ENCODE peak calls at places on chromosome 18, in five cellular contexts. One of them, this sample, is unnamed.

GRCh38 chr18:62018034-62018760 is 125.4 kb upstream of the RNF152 start:
- DNase-seq in AG10803: peak
- DNase-seq in coronary artery: no peak
- DNase-seq in uterus: peak
- DNase-seq in heart left ventricle: peak
- DNase-seq in this sample: no peak

GRCh38 chr18:65786400-65786948 is 35.7 kb downstream of the CDH7 start:
- DNase-seq in AG10803: no peak
- DNase-seq in coronary artery: no peak
- DNase-seq in uterus: no peak
- DNase-seq in heart left ventricle: no peak
- DNase-seq in this sample: no peak

GRCh38 chr18:63869851-63870250 is 17.7 kb upstream of the SERPINB2 start:
- DNase-seq in AG10803: peak
- DNase-seq in coronary artery: no peak
- DNase-seq in uterus: no peak
- DNase-seq in heart left ventricle: no peak
- DNase-seq in this sample: peak

GRCh38 chr18:23356915-23357421 is 96.1 kb upstream of the RIOK3 start:
- DNase-seq in AG10803: peak
- DNase-seq in coronary artery: no peak
- DNase-seq in uterus: no peak
- DNase-seq in heart left ventricle: no peak
- DNase-seq in this sample: peak

GRCh38 chr18:6557470-6558245 is 142.9 kb upstream of the L3MBTL4 start:
- DNase-seq in AG10803: peak
- DNase-seq in coronary artery: no peak
- DNase-seq in uterus: peak
- DNase-seq in heart left ventricle: no peak
- DNase-seq in this sample: no peak

GRCh38 chr18:54388203-54389142 is 30.8 kb downstream of the C18orf54 start:
- DNase-seq in AG10803: peak
- DNase-seq in coronary artery: no peak
- DNase-seq in uterus: no peak
- DNase-seq in heart left ventricle: no peak
- DNase-seq in this sample: peak

GRCh38 chr18:10170375-10170774 is 256.6 kb downstream of the VAPA start:
- DNase-seq in AG10803: no peak
- DNase-seq in coronary artery: no peak
- DNase-seq in uterus: no peak
- DNase-seq in heart left ventricle: no peak
- DNase-seq in this sample: peak

GRCh38 chr18:63553117-63553516 is 10.9 kb downstream of the SERPINB12 start:
- DNase-seq in AG10803: peak
- DNase-seq in coronary artery: no peak
- DNase-seq in uterus: no peak
- DNase-seq in heart left ventricle: no peak
- DNase-seq in this sample: peak

GRCh38 chr18:12628706-12629702 is 28.9 kb downstream of the SPIRE1 start:
- DNase-seq in AG10803: peak
- DNase-seq in coronary artery: no peak
- DNase-seq in uterus: no peak
- DNase-seq in heart left ventricle: no peak
- DNase-seq in this sample: peak

GRCh38 chr18:11752116-11752911 is 63.2 kb downstream of the GNAL start:
- DNase-seq in AG10803: peak
- DNase-seq in coronary artery: no peak
- DNase-seq in uterus: no peak
- DNase-seq in heart left ventricle: no peak
- DNase-seq in this sample: peak

DNA sequence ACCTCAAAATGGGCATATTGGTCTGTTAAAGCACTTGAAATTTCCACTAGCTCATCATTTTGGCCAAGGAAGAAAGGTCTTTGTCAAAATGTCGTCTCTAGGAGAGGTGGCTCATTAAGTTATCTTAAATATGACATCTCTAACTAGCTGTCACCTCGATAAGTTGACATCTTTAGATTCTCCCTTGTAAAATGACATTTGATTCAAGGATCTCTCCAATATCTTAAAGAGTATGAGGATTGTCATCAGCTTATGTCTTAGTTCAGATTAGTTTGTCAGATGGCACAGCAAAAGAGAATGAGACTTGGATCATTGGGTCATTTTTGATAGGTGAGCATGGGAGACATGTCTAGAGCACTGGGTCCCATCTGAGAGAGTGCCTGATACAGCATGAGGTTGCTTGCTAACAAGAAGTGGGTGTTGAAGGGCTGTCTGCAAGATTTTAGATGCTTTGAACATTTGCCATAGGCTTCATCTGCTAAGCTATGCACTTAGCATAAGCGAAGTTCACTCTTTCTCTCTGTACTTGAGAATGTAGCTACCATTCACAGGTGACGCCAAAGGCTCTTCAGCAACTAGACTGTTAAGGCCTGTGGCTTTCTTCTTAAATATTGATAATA is 12.9 kb downstream of the PTPRM start:
- DNase-seq in AG10803: no peak
- DNase-seq in coronary artery: no peak
- DNase-seq in uterus: no peak
- DNase-seq in heart left ventricle: no peak
- DNase-seq in this sample: no peak
- H3K4me3 ChIP-seq in AG10803: no peak
- H3K4me3 ChIP-seq in coronary artery: no peak
- H3K4me3 ChIP-seq in uterus: no peak
- H3K4me3 ChIP-seq in heart left ventricle: no peak
- H3K4me3 ChIP-seq in this sample: no peak

DNA sequence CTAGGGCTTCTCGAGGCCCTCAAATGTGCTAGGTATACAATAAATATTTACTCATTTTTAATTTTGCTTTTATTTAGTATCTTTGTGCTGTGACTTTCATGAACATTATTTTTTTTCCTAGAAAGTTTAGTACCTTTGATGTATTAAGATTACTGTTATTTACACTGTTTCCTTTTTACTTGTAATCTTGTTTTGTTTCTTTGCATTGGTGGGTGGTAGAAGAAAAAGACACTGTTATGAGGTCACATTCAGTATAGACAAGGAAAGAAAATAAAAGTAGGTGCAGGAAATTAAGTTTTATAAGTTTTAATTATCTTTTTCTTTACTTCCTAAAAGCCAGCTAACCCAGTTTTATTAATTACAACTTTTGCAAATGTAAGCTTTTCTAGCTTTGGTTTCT is 23.0 kb downstream of the MALT1 start:
- DNase-seq in AG10803: no peak
- DNase-seq in coronary artery: no peak
- DNase-seq in uterus: no peak
- DNase-seq in heart left ventricle: no peak
- DNase-seq in this sample: no peak
- H3K4me3 ChIP-seq in AG10803: no peak
- H3K4me3 ChIP-seq in coronary artery: no peak
- H3K4me3 ChIP-seq in uterus: no peak
- H3K4me3 ChIP-seq in heart left ventricle: no peak
- H3K4me3 ChIP-seq in this sample: no peak

DNA sequence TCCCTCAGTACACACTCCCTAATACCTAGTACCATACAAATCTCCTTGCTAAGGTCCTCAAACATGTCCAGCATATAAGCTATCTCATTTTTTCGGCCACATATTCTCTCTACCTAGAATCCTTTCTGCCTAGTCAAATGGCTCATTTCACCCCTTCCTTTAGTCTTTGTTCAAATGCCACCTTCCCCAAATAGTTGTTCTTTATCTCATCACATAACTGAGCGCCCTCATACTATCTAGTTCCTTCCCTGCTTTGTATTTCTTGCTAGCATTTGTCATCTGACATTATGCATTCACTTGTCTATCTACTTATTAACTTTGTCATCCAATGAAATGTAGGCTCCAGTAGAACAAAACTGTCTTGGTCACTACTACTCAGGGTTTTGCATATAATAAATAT is 35.5 kb downstream of the RPRD1A start:
- DNase-seq in AG10803: no peak
- DNase-seq in coronary artery: no peak
- DNase-seq in uterus: no peak
- DNase-seq in heart left ventricle: no peak
- DNase-seq in this sample: no peak
- H3K4me3 ChIP-seq in AG10803: no peak
- H3K4me3 ChIP-seq in coronary artery: no peak
- H3K4me3 ChIP-seq in uterus: no peak
- H3K4me3 ChIP-seq in heart left ventricle: no peak
- H3K4me3 ChIP-seq in this sample: no peak

GRCh38 chr18:50654658-50655550 is 95.0 kb downstream of the MAPK4 start:
- DNase-seq in AG10803: no peak
- DNase-seq in coronary artery: no peak
- DNase-seq in uterus: no peak
- DNase-seq in heart left ventricle: no peak
- DNase-seq in this sample: no peak

GRCh38 chr18:50653402-50654093 is 93.7 kb downstream of the MAPK4 start:
- DNase-seq in AG10803: no peak
- DNase-seq in coronary artery: no peak
- DNase-seq in uterus: no peak
- DNase-seq in heart left ventricle: peak
- DNase-seq in this sample: no peak

GRCh38 chr18:50656396-50656795 is 96.5 kb downstream of the MAPK4 start:
- DNase-seq in AG10803: no peak
- DNase-seq in coronary artery: no peak
- DNase-seq in uterus: no peak
- DNase-seq in heart left ventricle: no peak
- DNase-seq in this sample: no peak

GRCh38 chr18:50656841-50657470 is 97.1 kb downstream of the MAPK4 start:
- DNase-seq in AG10803: no peak
- DNase-seq in coronary artery: no peak
- DNase-seq in uterus: no peak
- DNase-seq in heart left ventricle: no peak
- DNase-seq in this sample: no peak

GRCh38 chr18:50654211-50654610 is 94.3 kb downstream of the MAPK4 start:
- DNase-seq in AG10803: no peak
- DNase-seq in coronary artery: no peak
- DNase-seq in uterus: no peak
- DNase-seq in heart left ventricle: no peak
- DNase-seq in this sample: no peak
- H3K4me3 ChIP-seq in AG10803: no peak
- H3K4me3 ChIP-seq in coronary artery: peak
- H3K4me3 ChIP-seq in uterus: no peak
- H3K4me3 ChIP-seq in heart left ventricle: no peak
- H3K4me3 ChIP-seq in this sample: no peak

DNA sequence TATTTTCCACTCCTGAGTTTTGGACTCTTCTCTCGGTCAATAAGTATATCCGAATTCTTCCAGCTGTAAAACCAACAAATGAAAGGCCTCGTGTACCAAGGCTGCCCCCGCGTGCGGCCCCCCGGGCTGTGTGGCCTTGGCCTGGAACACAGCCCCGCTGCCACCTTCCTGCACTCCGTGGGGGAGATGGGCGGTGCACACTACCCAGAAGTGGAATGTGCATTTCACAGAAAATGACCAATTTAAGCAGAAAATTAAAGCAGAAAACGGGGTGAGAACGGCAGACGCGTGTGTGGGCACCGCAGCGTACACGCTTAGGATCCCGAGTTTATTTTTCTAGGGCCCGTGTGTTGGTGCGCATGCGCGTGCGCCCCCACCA is 34.4 kb upstream of the ZNF516 start:
- DNase-seq in AG10803: no peak
- DNase-seq in coronary artery: no peak
- DNase-seq in uterus: no peak
- DNase-seq in heart left ventricle: no peak
- DNase-seq in this sample: no peak
- H3K4me3 ChIP-seq in AG10803: peak
- H3K4me3 ChIP-seq in coronary artery: no peak
- H3K4me3 ChIP-seq in uterus: peak
- H3K4me3 ChIP-seq in heart left ventricle: peak
- H3K4me3 ChIP-seq in this sample: no peak

DNA sequence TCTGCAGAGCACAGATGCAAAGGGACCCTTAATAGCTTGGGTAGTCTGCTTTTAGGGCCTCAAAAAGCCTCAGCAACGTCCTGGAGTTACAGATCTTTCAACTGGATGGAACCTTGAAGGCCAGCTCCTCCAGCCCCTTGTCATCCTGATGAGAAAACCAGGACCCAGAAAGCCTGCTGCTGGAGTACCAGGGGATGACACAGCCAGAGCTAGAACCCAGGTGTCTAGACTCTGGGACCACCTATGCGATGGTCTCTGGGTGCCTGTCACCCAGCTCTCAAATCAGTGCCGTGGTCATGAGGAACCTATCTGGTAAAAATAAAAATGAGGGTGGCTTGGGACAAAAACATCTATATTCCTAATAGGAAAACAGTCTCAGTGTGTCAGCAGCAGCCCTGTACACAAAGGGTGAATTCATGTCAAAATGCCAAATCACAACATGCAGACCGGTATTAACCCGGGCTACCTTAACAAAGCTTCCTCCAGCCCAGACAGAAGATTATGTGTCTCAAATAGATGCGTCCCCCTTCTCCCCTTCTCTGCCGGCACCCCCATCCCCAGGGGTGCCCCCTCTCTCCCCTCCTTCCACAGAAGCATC is 28.5 kb downstream of the SMAD7 start:
- DNase-seq in AG10803: no peak
- DNase-seq in coronary artery: peak
- DNase-seq in uterus: no peak
- DNase-seq in heart left ventricle: no peak
- DNase-seq in this sample: no peak
- H3K4me3 ChIP-seq in AG10803: peak
- H3K4me3 ChIP-seq in coronary artery: peak
- H3K4me3 ChIP-seq in uterus: peak
- H3K4me3 ChIP-seq in heart left ventricle: peak
- H3K4me3 ChIP-seq in this sample: no peak